ENCODE peak calls at places on chromosomes 6 and 20, in eight cellular contexts. One of them, this sample, is unnamed.

GRCh38 chr6:30914854-30915590 is 984 bp downstream of the VARS2 start:
- DNase-seq in activated gamma-delta T cell treated with anti-CD3 and anti-CD28 coated beads, Interleukin-2, amount 50 U/mL, for 16 hours: no peak
- DNase-seq in NCI-H774: no peak
- DNase-seq in adrenal gland: peak; percentile 24
- DNase-seq in AG04450: no peak
- DNase-seq in SK-N-SH: no peak
- DNase-seq in H7: no peak
- DNase-seq in sciatic nerve: no peak
- DNase-seq in this sample: no peak

GRCh38 chr6:19380287-19380686 is 456.9 kb upstream of the ID4 start:
- DNase-seq in SK-N-SH: no peak
- DNase-seq in sciatic nerve: no peak
- DNase-seq in AG04450: no peak
- DNase-seq in activated gamma-delta T cell treated with anti-CD3 and anti-CD28 coated beads, Interleukin-2, amount 50 U/mL, for 16 hours: no peak
- DNase-seq in adrenal gland: no peak
- DNase-seq in H7: no peak
- DNase-seq in NCI-H774: no peak
- DNase-seq in this sample: no peak

GRCh38 chr6:153096031-153096430 is 35.1 kb downstream of the RGS17 start:
- DNase-seq in NCI-H774: no peak
- DNase-seq in sciatic nerve: no peak
- DNase-seq in H7: no peak
- DNase-seq in activated gamma-delta T cell treated with anti-CD3 and anti-CD28 coated beads, Interleukin-2, amount 50 U/mL, for 16 hours: no peak
- DNase-seq in SK-N-SH: no peak
- DNase-seq in adrenal gland: no peak
- DNase-seq in AG04450: no peak
- DNase-seq in this sample: no peak

GRCh38 chr6:51213806-51214205 is 395.1 kb downstream of the TFAP2B start:
- DNase-seq in activated gamma-delta T cell treated with anti-CD3 and anti-CD28 coated beads, Interleukin-2, amount 50 U/mL, for 16 hours: no peak
- DNase-seq in H7: peak; percentile 28
- DNase-seq in SK-N-SH: no peak
- DNase-seq in AG04450: no peak
- DNase-seq in sciatic nerve: no peak
- DNase-seq in adrenal gland: no peak
- DNase-seq in NCI-H774: no peak
- DNase-seq in this sample: no peak

GRCh38 chr20:48673485-48673884 is 154.3 kb downstream of the PREX1 start:
- DNase-seq in activated gamma-delta T cell treated with anti-CD3 and anti-CD28 coated beads, Interleukin-2, amount 50 U/mL, for 16 hours: no peak
- DNase-seq in sciatic nerve: no peak
- DNase-seq in adrenal gland: no peak
- DNase-seq in NCI-H774: no peak
- DNase-seq in H7: no peak
- DNase-seq in SK-N-SH: no peak
- DNase-seq in AG04450: no peak
- DNase-seq in this sample: no peak

GRCh38 chr6:43947860-43948259 is 177.8 kb downstream of the VEGFA start:
- DNase-seq in SK-N-SH: no peak
- DNase-seq in H7: no peak
- DNase-seq in sciatic nerve: no peak
- DNase-seq in NCI-H774: no peak
- DNase-seq in adrenal gland: no peak
- DNase-seq in activated gamma-delta T cell treated with anti-CD3 and anti-CD28 coated beads, Interleukin-2, amount 50 U/mL, for 16 hours: no peak
- DNase-seq in AG04450: no peak
- DNase-seq in this sample: no peak

GRCh38 chr6:23498013-23498412 is 628.0 kb upstream of the NRSN1 start:
- DNase-seq in H7: no peak
- DNase-seq in sciatic nerve: no peak
- DNase-seq in AG04450: peak; percentile 20
- DNase-seq in activated gamma-delta T cell treated with anti-CD3 and anti-CD28 coated beads, Interleukin-2, amount 50 U/mL, for 16 hours: no peak
- DNase-seq in NCI-H774: no peak
- DNase-seq in SK-N-SH: no peak
- DNase-seq in adrenal gland: no peak
- DNase-seq in this sample: no peak

GRCh38 chr6:144219056-144219685 is 66.0 kb upstream of the UTRN start:
- DNase-seq in H7: peak; percentile 42
- DNase-seq in SK-N-SH: peak; percentile 34
- DNase-seq in adrenal gland: no peak
- DNase-seq in activated gamma-delta T cell treated with anti-CD3 and anti-CD28 coated beads, Interleukin-2, amount 50 U/mL, for 16 hours: no peak
- DNase-seq in AG04450: no peak
- DNase-seq in NCI-H774: peak; percentile 67
- DNase-seq in sciatic nerve: no peak
- DNase-seq in this sample: no peak

GRCh38 chr20:17613328-17614175 is 43.7 kb downstream of the DSTN start:
- DNase-seq in SK-N-SH: peak; percentile 9
- DNase-seq in AG04450: no peak
- DNase-seq in H7: peak; percentile 41
- DNase-seq in sciatic nerve: peak; percentile 66
- DNase-seq in activated gamma-delta T cell treated with anti-CD3 and anti-CD28 coated beads, Interleukin-2, amount 50 U/mL, for 16 hours: no peak
- DNase-seq in NCI-H774: no peak
- DNase-seq in adrenal gland: no peak
- DNase-seq in this sample: no peak

GRCh38 chr20:48681201-48681881 is 146.5 kb downstream of the PREX1 start:
- DNase-seq in NCI-H774: no peak
- DNase-seq in AG04450: no peak
- DNase-seq in activated gamma-delta T cell treated with anti-CD3 and anti-CD28 coated beads, Interleukin-2, amount 50 U/mL, for 16 hours: no peak
- DNase-seq in sciatic nerve: no peak
- DNase-seq in H7: no peak
- DNase-seq in adrenal gland: no peak
- DNase-seq in SK-N-SH: no peak
- DNase-seq in this sample: no peak

GRCh38 chr6:152769159-152769558 is 18.6 kb downstream of the VIP start:
- DNase-seq in AG04450: no peak
- DNase-seq in activated gamma-delta T cell treated with anti-CD3 and anti-CD28 coated beads, Interleukin-2, amount 50 U/mL, for 16 hours: no peak
- DNase-seq in sciatic nerve: no peak
- DNase-seq in NCI-H774: no peak
- DNase-seq in adrenal gland: no peak
- DNase-seq in H7: no peak
- DNase-seq in SK-N-SH: no peak
- DNase-seq in this sample: no peak

GRCh38 chr6:76275746-76276145 is 203.3 kb upstream of the IMPG1 start:
- DNase-seq in AG04450: no peak
- DNase-seq in H7: peak; percentile 5
- DNase-seq in sciatic nerve: no peak
- DNase-seq in SK-N-SH: peak; percentile 1
- DNase-seq in activated gamma-delta T cell treated with anti-CD3 and anti-CD28 coated beads, Interleukin-2, amount 50 U/mL, for 16 hours: no peak
- DNase-seq in adrenal gland: no peak
- DNase-seq in NCI-H774: no peak
- DNase-seq in this sample: no peak

GRCh38 chr6:41200296-41200900 is 551 bp downstream of the TREML2 start:
- DNase-seq in activated gamma-delta T cell treated with anti-CD3 and anti-CD28 coated beads, Interleukin-2, amount 50 U/mL, for 16 hours: peak; percentile 33
- DNase-seq in SK-N-SH: no peak
- DNase-seq in AG04450: no peak
- DNase-seq in adrenal gland: peak; percentile 21
- DNase-seq in H7: no peak
- DNase-seq in NCI-H774: no peak
- DNase-seq in sciatic nerve: no peak
- DNase-seq in this sample: no peak

GRCh38 chr6:2940010-2940850 is 31.1 kb downstream of the SERPINB6 start:
- DNase-seq in sciatic nerve: peak; percentile 49
- DNase-seq in NCI-H774: no peak
- DNase-seq in SK-N-SH: no peak
- DNase-seq in AG04450: no peak
- DNase-seq in adrenal gland: no peak
- DNase-seq in activated gamma-delta T cell treated with anti-CD3 and anti-CD28 coated beads, Interleukin-2, amount 50 U/mL, for 16 hours: peak; percentile 58
- DNase-seq in H7: peak; percentile 12
- DNase-seq in this sample: no peak